ENCODE peak calls at places on chromosomes 6 and 20, in ten cellular contexts. S, G, V, J, E, Q, A, C, F and D are unnamed samples. For H3K27me3 and H3K4me1, the result is how much of the 10 kb centered on the place peaks cover.

GRCh38 chr6:111614833-111615582 is 9.3 kb upstream of the TRAF3IP2 start:
- DNase-seq in S (no peak), G (no peak), V (no peak), J (no peak), E (no peak), Q (no peak), A (no peak), C (no peak), F (peak), D (no peak)

GRCh38 chr20:59783020-59784010 is 150.1 kb downstream of the SYCP2 start:
- DNase-seq in S (peak), G (no peak), V (no peak), J (peak), E (peak), Q (peak), A (no peak), C (peak), F (peak), D (peak)

GRCh38 chr6:131597448-131597847 is 24.4 kb downstream of the ARG1 start:
- DNase-seq in S (no peak), G (peak), V (no peak), J (no peak), E (no peak), Q (no peak), A (no peak), C (no peak), F (no peak), D (no peak)

GRCh38 chr6:112193535-112194051 is 60.8 kb downstream of the LAMA4 start:
- DNase-seq in S (no peak), G (no peak), V (no peak), J (no peak), E (no peak), Q (no peak), A (no peak), C (no peak), F (no peak), D (no peak)

GRCh38 chr20:35503841-35504460 is 25.5 kb downstream of the C20orf173 start:
- DNase-seq in S (no peak), G (no peak), V (no peak), J (peak), E (no peak), Q (peak), A (no peak), C (no peak), F (no peak), D (no peak)

GRCh38 chr20:13009682-13010406 is 1.1 kb downstream of the SPTLC3 start:
- DNase-seq in S (no peak), G (no peak), V (no peak), J (no peak), E (peak), Q (no peak), A (peak), C (peak), F (no peak), D (peak)

GRCh38 chr20:59159091-59159821 is 4.4 kb upstream of the ZNF831 start:
- DNase-seq in S (no peak), G (peak), V (peak), J (no peak), E (no peak), Q (no peak), A (no peak), C (no peak), F (peak), D (no peak)

GRCh38 chr20:49706548-49707517 is 6.8 kb downstream of the B4GALT5 start:
- DNase-seq in S (no peak), G (no peak), V (no peak), J (no peak), E (no peak), Q (no peak), A (no peak), C (no peak), F (no peak), D (no peak)

GRCh38 chr6:116314878-116315277 is 35.1 kb upstream of the TSPYL1 start:
- DNase-seq in S (no peak), G (no peak), V (no peak), J (no peak), E (no peak), Q (no peak), A (no peak), C (no peak), F (no peak), D (no peak)

GRCh38 chr6:97293198-97293696 is 10.2 kb upstream of the MMS22L start:
- DNase-seq in S (no peak), G (no peak), V (no peak), J (no peak), E (peak), Q (no peak), A (no peak), C (no peak), F (no peak), D (no peak)

GRCh38 chr6:73710470-73710869 is 14.5 kb downstream of the CD109 start:
- DNase-seq in S (peak), G (no peak), V (no peak), J (no peak), E (peak), Q (no peak), A (peak), C (no peak), F (no peak), D (no peak)

GRCh38 chr20:38729767-38730166 is 5.5 kb downstream of the SLC32A1 start:
- DNase-seq in S (no peak), G (no peak), V (no peak), J (no peak), E (no peak), Q (no peak), A (no peak), C (no peak), F (no peak), D (no peak)

GRCh38 chr20:38727602-38728236 is 3.4 kb downstream of the SLC32A1 start:
- DNase-seq in S (no peak), G (no peak), V (no peak), J (no peak), E (no peak), Q (no peak), A (no peak), C (no peak), F (no peak), D (peak)

GRCh38 chr20:38726849-38727601 is 2.7 kb downstream of the SLC32A1 start:
- DNase-seq in S (no peak), G (peak), V (peak), J (no peak), E (no peak), Q (no peak), A (no peak), C (no peak), F (peak), D (peak)

GRCh38 chr20:38728911-38729642 is 4.8 kb downstream of the SLC32A1 start:
- DNase-seq in S (no peak), G (no peak), V (no peak), J (no peak), E (no peak), Q (no peak), A (no peak), C (no peak), F (peak), D (no peak)

DNA sequence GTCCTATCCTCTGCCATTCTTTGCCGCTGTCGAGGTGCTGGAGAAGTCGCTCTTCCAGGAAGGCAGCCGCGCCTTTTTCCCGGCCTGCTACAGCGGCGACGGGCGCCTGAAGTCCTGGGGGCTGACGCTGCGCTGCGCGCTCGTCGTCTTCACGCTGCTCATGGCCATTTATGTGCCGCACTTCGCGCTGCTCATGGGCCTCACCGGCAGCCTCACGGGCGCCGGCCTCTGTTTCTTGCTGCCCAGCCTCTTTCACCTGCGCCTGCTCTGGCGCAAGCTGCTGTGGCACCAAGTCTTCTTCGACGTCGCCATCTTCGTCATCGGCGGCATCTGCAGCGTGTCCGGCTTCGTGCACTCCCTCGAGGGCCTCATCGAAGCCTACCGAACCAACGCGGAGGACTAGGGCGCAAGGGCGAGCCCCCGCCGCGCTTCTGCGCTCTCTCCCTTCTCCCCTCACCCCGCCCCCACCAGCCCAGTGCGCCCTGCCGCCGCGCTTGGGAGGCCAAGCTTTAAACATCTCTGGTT is 4.0 kb downstream of the SLC32A1 start:
- DNase-seq in S (no peak), G (no peak), V (no peak), J (no peak), E (no peak), Q (no peak), A (no peak), C (no peak), F (peak), D (peak)
- H3K27me3 ChIP-seq in S (half or more), G (under half), V (half or more), J (under half), E (half or more), Q (half or more), A (under half), C (under half), F (half or more), D (half or more)

GRCh38 chr6:170292778-170293164 is 1.9 kb upstream of the DLL1 start:
- DNase-seq in S (no peak), G (no peak), V (no peak), J (no peak), E (no peak), Q (no peak), A (no peak), C (no peak), F (no peak), D (peak)
- H3K4me1 ChIP-seq in S (under half), G (half or more), V (under half), J (under half), E (under half), Q (half or more), A (under half), C (under half), F (under half), D (under half)

GRCh38 chr6:152980656-152981055 is 2.2 kb downstream of the FBXO5 start:
- DNase-seq in S (no peak), G (no peak), V (no peak), J (no peak), E (no peak), Q (no peak), A (no peak), C (no peak), F (no peak), D (no peak)
- H3K27me3 ChIP-seq in S (under half), G (under half), V (under half), J (under half), E (under half), Q (under half), A (under half), C (under half), F (under half), D (under half)

GRCh38 chr6:44037847-44038542 is 89.3 kb downstream of the MRPL14 start:
- DNase-seq in S (no peak), G (no peak), V (no peak), J (no peak), E (no peak), Q (no peak), A (no peak), C (no peak), F (peak), D (peak)
- H3K4me1 ChIP-seq in S (half or more), G (under half), V (under half), J (under half), E (under half), Q (under half), A (under half), C (under half), F (under half), D (half or more)

GRCh38 chr20:57888591-57888990 is 178.8 kb upstream of the PMEPA1 start:
- DNase-seq in S (no peak), G (no peak), V (no peak), J (no peak), E (no peak), Q (no peak), A (no peak), C (no peak), F (peak), D (no peak)

GRCh38 chr20:57892471-57892870 is 182.7 kb upstream of the PMEPA1 start:
- DNase-seq in S (no peak), G (no peak), V (no peak), J (no peak), E (no peak), Q (no peak), A (no peak), C (no peak), F (no peak), D (no peak)

GRCh38 chr20:57893364-57894001 is 183.7 kb upstream of the PMEPA1 start:
- DNase-seq in S (no peak), G (no peak), V (no peak), J (no peak), E (no peak), Q (no peak), A (no peak), C (no peak), F (no peak), D (no peak)

GRCh38 chr20:57891067-57891466 is 181.3 kb upstream of the PMEPA1 start:
- DNase-seq in S (no peak), G (no peak), V (no peak), J (no peak), E (no peak), Q (no peak), A (no peak), C (no peak), F (no peak), D (no peak)

GRCh38 chr20:57890254-57890800 is 180.5 kb upstream of the PMEPA1 start:
- DNase-seq in S (no peak), G (no peak), V (no peak), J (no peak), E (no peak), Q (no peak), A (no peak), C (no peak), F (no peak), D (no peak)
- H3K27me3 ChIP-seq in S (half or more), G (under half), V (under half), J (under half), E (under half), Q (under half), A (under half), C (under half), F (under half), D (under half)

GRCh38 chr6:36908758-36909157 is 23.0 kb downstream of the C6orf89 start:
- DNase-seq in S (no peak), G (no peak), V (no peak), J (no peak), E (no peak), Q (no peak), A (no peak), C (no peak), F (no peak), D (no peak)
- H3K4me1 ChIP-seq in S (under half), G (under half), V (under half), J (under half), E (under half), Q (half or more), A (under half), C (half or more), F (under half), D (under half)

GRCh38 chr6:167523426-167523825 is 198.5 kb downstream of the TTLL2 start:
- DNase-seq in S (no peak), G (no peak), V (no peak), J (no peak), E (no peak), Q (no peak), A (no peak), C (no peak), F (no peak), D (no peak)
- H3K27me3 ChIP-seq in S (under half), G (under half), V (under half), J (under half), E (under half), Q (under half), A (under half), C (under half), F (under half), D (under half)

GRCh38 chr20:41142241-41142640 is 4.9 kb downstream of the PLCG1 start:
- DNase-seq in S (no peak), G (no peak), V (no peak), J (no peak), E (no peak), Q (no peak), A (no peak), C (no peak), F (no peak), D (no peak)
- H3K4me1 ChIP-seq in S (under half), G (half or more), V (half or more), J (half or more), E (under half), Q (half or more), A (under half), C (under half), F (under half), D (under half)